ENCODE peak calls at places on chromosome 3, in nine cellular contexts. S, L, A, Y, H, X, J, T and O are unnamed samples.

GRCh38 chr3:123618768-123619484 is 34.1 kb upstream of the HACD2 start:
- DNase-seq in A (peak), X (no peak), L (no peak), T (peak), J (peak), H (peak), Y (no peak), S (peak), O (no peak)

GRCh38 chr3:169458323-169458722 is 205.2 kb downstream of the MECOM start:
- DNase-seq in J (no peak), X (no peak), L (no peak), T (no peak), S (no peak), Y (no peak), A (no peak), H (no peak), O (no peak)

GRCh38 chr3:115663414-115663813 is 40.1 kb downstream of the GAP43 start:
- DNase-seq in T (no peak), S (no peak), A (no peak), H (no peak), X (no peak), Y (no peak), J (no peak), L (no peak), O (no peak)

GRCh38 chr3:78497025-78497424 is 1270.8 kb downstream of the ROBO1 start:
- DNase-seq in Y (no peak), A (peak), H (no peak), J (no peak), T (no peak), L (peak), X (no peak), S (no peak), O (no peak)

GRCh38 chr3:54772707-54773106 is 155.2 kb downstream of the LRTM1 start:
- DNase-seq in X (peak), L (no peak), T (no peak), A (no peak), H (no peak), S (no peak), Y (no peak), J (no peak), O (no peak)

GRCh38 chr3:152193673-152194267 is 75.0 kb upstream of the MBNL1 start:
- DNase-seq in S (peak), J (no peak), X (no peak), Y (peak), L (no peak), T (no peak), A (peak), H (no peak), O (no peak)

GRCh38 chr3:134708671-134709070 is 57.8 kb upstream of the KY start:
- DNase-seq in H (no peak), T (no peak), Y (no peak), L (no peak), S (no peak), X (no peak), A (no peak), J (no peak), O (no peak)

GRCh38 chr3:10744098-10744465 is 71.9 kb upstream of the SLC6A11 start:
- DNase-seq in T (no peak), J (no peak), X (peak), H (no peak), L (no peak), Y (no peak), S (no peak), A (peak), O (no peak)

GRCh38 chr3:196128172-196128843 is 46.4 kb upstream of the TFRC start:
- DNase-seq in S (no peak), X (no peak), Y (no peak), L (no peak), T (no peak), H (no peak), A (no peak), J (no peak), O (no peak)

GRCh38 chr3:52534281-52535183 is 875 bp upstream of the NT5DC2 start:
- DNase-seq in S (no peak), T (no peak), J (no peak), H (peak), A (peak), X (peak), L (peak), Y (no peak), O (peak)

GRCh38 chr3:78941587-78941986 is 826.2 kb downstream of the ROBO1 start:
- DNase-seq in L (no peak), X (no peak), Y (no peak), T (no peak), H (peak), S (no peak), A (no peak), J (peak), O (peak)

GRCh38 chr3:73120710-73121109 is 59.3 kb downstream of the EBLN2 start:
- DNase-seq in X (no peak), T (no peak), H (no peak), S (no peak), L (no peak), Y (no peak), J (no peak), A (no peak), O (no peak)

GRCh38 chr3:158743664-158744566 is 11.7 kb upstream of the RARRES1 start:
- DNase-seq in X (no peak), Y (no peak), H (no peak), L (peak), S (no peak), A (no peak), J (no peak), T (no peak), O (no peak)

GRCh38 chr3:39435006-39435748 is 28.7 kb downstream of the RPSA start:
- DNase-seq in A (no peak), X (no peak), T (no peak), J (no peak), S (no peak), L (no peak), H (no peak), Y (no peak), O (no peak)

GRCh38 chr3:134317106-134317947 is 56.9 kb downstream of the AMOTL2 start:
- DNase-seq in T (no peak), A (no peak), S (no peak), L (no peak), H (no peak), X (no peak), Y (no peak), J (no peak), O (no peak)

GRCh38 chr3:9715764-9716437 is 12.3 kb downstream of the CPNE9 start:
- DNase-seq in T (peak), A (peak), X (peak), Y (no peak), H (peak), J (peak), S (peak), L (no peak), O (no peak)

GRCh38 chr3:112128843-112129727 is 4.0 kb downstream of the GCSAM start:
- DNase-seq in J (no peak), X (peak), A (no peak), Y (peak), H (no peak), L (no peak), T (no peak), S (no peak), O (peak)

GRCh38 chr3:13461169-13462124 is 18.7 kb upstream of the HDAC11 start:
- DNase-seq in X (peak), A (peak), J (no peak), T (no peak), Y (peak), H (no peak), S (peak), L (no peak), O (peak)

GRCh38 chr3:27632431-27633223 is 89.5 kb downstream of the EOMES start:
- DNase-seq in Y (peak), J (no peak), H (peak), A (peak), X (peak), L (peak), T (peak), S (peak), O (peak)

GRCh38 chr3:52552089-52552488 is 15.7 kb downstream of the UQCC5 start:
- DNase-seq in X (no peak), Y (no peak), J (no peak), S (no peak), A (no peak), L (no peak), H (no peak), T (no peak), O (no peak)

GRCh38 chr3:58009026-58009748 is 965 bp downstream of the FLNB start:
- DNase-seq in J (no peak), Y (peak), S (peak), H (no peak), L (no peak), T (no peak), X (peak), A (peak), O (peak)

GRCh38 chr3:4220050-4220449 is 83.1 kb upstream of the SETMAR start:
- DNase-seq in S (no peak), L (no peak), Y (no peak), J (no peak), H (no peak), X (no peak), T (no peak), A (no peak), O (no peak)

GRCh38 chr3:150743508-150743907 is 19.5 kb downstream of the SIAH2 start:
- DNase-seq in T (no peak), L (no peak), S (no peak), A (no peak), H (peak), Y (no peak), J (no peak), X (no peak), O (no peak)

GRCh38 chr3:52245322-52246263 is at the start of gene PPM1M:
- DNase-seq in J (no peak), H (peak), X (peak), S (peak), L (no peak), Y (peak), A (peak), T (no peak), O (peak)

GRCh38 chr3:124391774-124392173 is 338.5 kb upstream of the UMPS start:
- DNase-seq in L (no peak), Y (no peak), S (no peak), T (no peak), J (no peak), H (no peak), A (no peak), X (no peak), O (no peak)

GRCh38 chr3:142366434-142366833 is 81.4 kb downstream of the XRN1 start:
- DNase-seq in S (no peak), A (no peak), L (peak), T (no peak), J (no peak), X (no peak), Y (no peak), H (no peak), O (no peak)

GRCh38 chr3:158742861-158743260 is 10.6 kb upstream of the RARRES1 start:
- DNase-seq in A (no peak), J (no peak), H (peak), Y (no peak), S (no peak), X (no peak), L (peak), T (no peak), O (no peak)

GRCh38 chr3:57992430-57993213 is 15.6 kb upstream of the FLNB start:
- DNase-seq in T (no peak), S (no peak), J (no peak), L (no peak), X (no peak), Y (no peak), A (peak), H (no peak), O (no peak)

GRCh38 chr3:172332256-172333041 is 115.8 kb downstream of the GHSR start:
- DNase-seq in H (peak), S (peak), Y (peak), A (peak), J (peak), T (peak), X (peak), L (peak), O (peak)

GRCh38 chr3:125098929-125099328 is 43.1 kb upstream of the HEG1 start:
- DNase-seq in T (no peak), J (no peak), L (no peak), H (peak), Y (no peak), A (no peak), X (no peak), S (no peak), O (no peak)

GRCh38 chr3:72230774-72231379 is 445.9 kb upstream of the PROK2 start:
- DNase-seq in J (no peak), Y (no peak), T (no peak), A (no peak), L (no peak), H (no peak), X (no peak), S (no peak), O (no peak)

GRCh38 chr3:89467886-89468479 is 360.6 kb downstream of the EPHA3 start:
- DNase-seq in H (no peak), S (no peak), A (no peak), T (peak), X (no peak), J (no peak), Y (no peak), L (no peak), O (no peak)

GRCh38 chr3:14766428-14767244 is 52.1 kb upstream of the FGD5 start:
- DNase-seq in H (no peak), Y (no peak), S (no peak), A (no peak), X (no peak), L (no peak), J (no peak), T (no peak), O (no peak)

GRCh38 chr3:74711913-74712512 is 97.6 kb upstream of the CNTN3 start:
- DNase-seq in A (peak), T (no peak), H (no peak), X (no peak), S (no peak), J (no peak), Y (no peak), L (no peak), O (no peak)

GRCh38 chr3:153285982-153286381 is 124.0 kb downstream of the RAP2B start:
- DNase-seq in X (no peak), T (peak), A (no peak), J (no peak), Y (no peak), S (no peak), L (no peak), H (no peak), O (no peak)

GRCh38 chr3:193897791-193898190 is 238.2 kb upstream of the HES1 start:
- DNase-seq in T (no peak), S (no peak), A (no peak), L (no peak), X (no peak), H (no peak), Y (no peak), J (no peak), O (no peak)

GRCh38 chr3:153927107-153927506 is 194.1 kb upstream of the ARHGEF26 start:
- DNase-seq in Y (no peak), T (peak), X (no peak), H (peak), A (no peak), J (peak), S (no peak), L (no peak), O (no peak)